ENCODE peak calls at places on chromosome 12, in seven cellular contexts. One of them, this sample, is unnamed.

GRCh38 chr12:98745578-98746391 is 100.7 kb downstream of the APAF1 start:
- DNase-seq in psoas muscle: no peak
- DNase-seq in lung: no peak
- DNase-seq in GM23338: peak; percentile 57
- DNase-seq in RWPE1: no peak
- DNase-seq in RWPE2: no peak
- DNase-seq in breast epithelium: no peak
- DNase-seq in this sample: no peak

GRCh38 chr12:65074932-65075331 is 46.2 kb downstream of the WIF1 start:
- DNase-seq in RWPE2: no peak
- DNase-seq in breast epithelium: no peak
- DNase-seq in RWPE1: peak; percentile 2
- DNase-seq in psoas muscle: no peak
- DNase-seq in lung: no peak
- DNase-seq in GM23338: peak; percentile 47
- DNase-seq in this sample: no peak

GRCh38 chr12:14322403-14322802 is 43.1 kb upstream of the ATF7IP start:
- DNase-seq in RWPE1: no peak
- DNase-seq in lung: no peak
- DNase-seq in psoas muscle: no peak
- DNase-seq in GM23338: no peak
- DNase-seq in RWPE2: no peak
- DNase-seq in breast epithelium: no peak
- DNase-seq in this sample: no peak

GRCh38 chr12:80778005-80778541 is 61.4 kb downstream of the MYF5 start:
- DNase-seq in lung: peak; percentile 52
- DNase-seq in RWPE2: peak; percentile 60
- DNase-seq in GM23338: no peak
- DNase-seq in RWPE1: peak; percentile 82
- DNase-seq in breast epithelium: no peak
- DNase-seq in psoas muscle: no peak
- DNase-seq in this sample: no peak

GRCh38 chr12:98736352-98737326 is 91.5 kb downstream of the APAF1 start:
- DNase-seq in psoas muscle: no peak
- DNase-seq in RWPE2: no peak
- DNase-seq in RWPE1: no peak
- DNase-seq in GM23338: no peak
- DNase-seq in breast epithelium: no peak
- DNase-seq in lung: no peak
- DNase-seq in this sample: no peak

GRCh38 chr12:14827043-14827442 is 13.1 kb upstream of the SMCO3 start:
- DNase-seq in GM23338: no peak
- DNase-seq in breast epithelium: no peak
- DNase-seq in RWPE1: no peak
- DNase-seq in psoas muscle: no peak
- DNase-seq in lung: no peak
- DNase-seq in RWPE2: no peak
- DNase-seq in this sample: no peak

GRCh38 chr12:90909069-90909676 is 45.8 kb downstream of the CCER1 start:
- DNase-seq in lung: no peak
- DNase-seq in psoas muscle: no peak
- DNase-seq in RWPE2: no peak
- DNase-seq in GM23338: peak; percentile 77
- DNase-seq in RWPE1: peak; percentile 47
- DNase-seq in breast epithelium: no peak
- DNase-seq in this sample: no peak

GRCh38 chr12:126338031-126338441 is 1272.8 kb downstream of the AACS start:
- DNase-seq in lung: no peak
- DNase-seq in GM23338: no peak
- DNase-seq in RWPE1: no peak
- DNase-seq in RWPE2: no peak
- DNase-seq in breast epithelium: no peak
- DNase-seq in psoas muscle: no peak
- DNase-seq in this sample: no peak

GRCh38 chr12:93824514-93825500 is 147.6 kb downstream of the CRADD start:
- DNase-seq in RWPE1: no peak
- DNase-seq in breast epithelium: no peak
- DNase-seq in GM23338: peak; percentile 81
- DNase-seq in psoas muscle: no peak
- DNase-seq in lung: no peak
- DNase-seq in RWPE2: no peak
- DNase-seq in this sample: no peak

GRCh38 chr12:116074686-116075085 is 202.8 kb downstream of the MED13L start:
- DNase-seq in GM23338: no peak
- DNase-seq in RWPE2: no peak
- DNase-seq in lung: no peak
- DNase-seq in psoas muscle: no peak
- DNase-seq in breast epithelium: no peak
- DNase-seq in RWPE1: no peak
- DNase-seq in this sample: no peak

GRCh38 chr12:91986084-91986483 is 159.6 kb downstream of the BTG1 start:
- DNase-seq in RWPE2: no peak
- DNase-seq in GM23338: peak; percentile 10
- DNase-seq in lung: no peak
- DNase-seq in breast epithelium: no peak
- DNase-seq in RWPE1: no peak
- DNase-seq in psoas muscle: no peak
- DNase-seq in this sample: no peak

GRCh38 chr12:128259556-128260070 is 7.4 kb upstream of the TMEM132C start:
- DNase-seq in GM23338: peak; percentile 41
- DNase-seq in RWPE1: no peak
- DNase-seq in breast epithelium: no peak
- DNase-seq in lung: no peak
- DNase-seq in RWPE2: no peak
- DNase-seq in psoas muscle: no peak
- DNase-seq in this sample: no peak

GRCh38 chr12:77686760-77687159 is 143.9 kb upstream of the NAV3 start:
- DNase-seq in lung: no peak
- DNase-seq in RWPE1: no peak
- DNase-seq in breast epithelium: no peak
- DNase-seq in GM23338: peak; percentile 20
- DNase-seq in RWPE2: no peak
- DNase-seq in psoas muscle: no peak
- DNase-seq in this sample: no peak

GRCh38 chr12:132560831-132561783 is 49.3 kb downstream of the LRCOL1 start:
- DNase-seq in breast epithelium: no peak
- DNase-seq in RWPE1: peak; percentile 80
- DNase-seq in lung: peak; percentile 53
- DNase-seq in GM23338: peak; percentile 92
- DNase-seq in RWPE2: no peak
- DNase-seq in psoas muscle: peak; percentile 74
- DNase-seq in this sample: peak; percentile 90

GRCh38 chr12:47082963-47083621 is 3.3 kb upstream of the AMIGO2 start:
- DNase-seq in RWPE2: no peak
- DNase-seq in breast epithelium: no peak
- DNase-seq in GM23338: no peak
- DNase-seq in lung: no peak
- DNase-seq in RWPE1: no peak
- DNase-seq in psoas muscle: no peak
- DNase-seq in this sample: no peak

GRCh38 chr12:24075650-24076049 is 126.2 kb upstream of the SOX5 start:
- DNase-seq in RWPE2: no peak
- DNase-seq in GM23338: no peak
- DNase-seq in RWPE1: no peak
- DNase-seq in psoas muscle: no peak
- DNase-seq in breast epithelium: no peak
- DNase-seq in lung: no peak
- DNase-seq in this sample: no peak

GRCh38 chr12:78118036-78118435 is 287.3 kb downstream of the NAV3 start:
- DNase-seq in RWPE1: no peak
- DNase-seq in breast epithelium: no peak
- DNase-seq in psoas muscle: no peak
- DNase-seq in RWPE2: no peak
- DNase-seq in GM23338: peak; percentile 73
- DNase-seq in lung: no peak
- DNase-seq in this sample: no peak

GRCh38 chr12:26127404-26127803 is 2.6 kb upstream of the BHLHE41 start:
- DNase-seq in breast epithelium: no peak
- DNase-seq in psoas muscle: no peak
- DNase-seq in RWPE2: no peak
- DNase-seq in lung: no peak
- DNase-seq in RWPE1: no peak
- DNase-seq in GM23338: no peak
- DNase-seq in this sample: no peak

GRCh38 chr12:26128180-26128579 is 3.3 kb upstream of the BHLHE41 start:
- DNase-seq in lung: no peak
- DNase-seq in psoas muscle: no peak
- DNase-seq in GM23338: no peak
- DNase-seq in RWPE1: no peak
- DNase-seq in breast epithelium: no peak
- DNase-seq in RWPE2: no peak
- DNase-seq in this sample: no peak

GRCh38 chr12:26125451-26126339 is 858 bp upstream of the BHLHE41 start:
- DNase-seq in lung: peak; percentile 78
- DNase-seq in RWPE1: peak; percentile 84
- DNase-seq in GM23338: peak; percentile 82
- DNase-seq in psoas muscle: peak; percentile 94
- DNase-seq in breast epithelium: peak; percentile 79
- DNase-seq in RWPE2: peak; percentile 66
- DNase-seq in this sample: peak; percentile 75

GRCh38 chr12:26124491-26125450 is at the start of gene BHLHE41:
- DNase-seq in lung: peak; percentile 63
- DNase-seq in psoas muscle: peak; percentile 93
- DNase-seq in RWPE1: peak; percentile 18
- DNase-seq in GM23338: peak; percentile 93
- DNase-seq in RWPE2: no peak
- DNase-seq in breast epithelium: peak; percentile 79
- DNase-seq in this sample: no peak

GRCh38 chr12:26126340-26127284 is 1.8 kb upstream of the BHLHE41 start:
- DNase-seq in RWPE2: peak; percentile 57
- DNase-seq in psoas muscle: peak; percentile 94
- DNase-seq in RWPE1: peak; percentile 74
- DNase-seq in lung: peak; percentile 78
- DNase-seq in breast epithelium: peak; percentile 84
- DNase-seq in GM23338: peak; percentile 84
- DNase-seq in this sample: peak; percentile 82
- TF ChIP-seq CTCF in RWPE2: no peak
- TF ChIP-seq CTCF in psoas muscle: peak; percentile 5
- TF ChIP-seq CTCF in RWPE1: no peak
- TF ChIP-seq CTCF in lung: no peak
- TF ChIP-seq CTCF in breast epithelium: no peak
- TF ChIP-seq CTCF in GM23338: no peak
- TF ChIP-seq CTCF in this sample: no peak

DNA sequence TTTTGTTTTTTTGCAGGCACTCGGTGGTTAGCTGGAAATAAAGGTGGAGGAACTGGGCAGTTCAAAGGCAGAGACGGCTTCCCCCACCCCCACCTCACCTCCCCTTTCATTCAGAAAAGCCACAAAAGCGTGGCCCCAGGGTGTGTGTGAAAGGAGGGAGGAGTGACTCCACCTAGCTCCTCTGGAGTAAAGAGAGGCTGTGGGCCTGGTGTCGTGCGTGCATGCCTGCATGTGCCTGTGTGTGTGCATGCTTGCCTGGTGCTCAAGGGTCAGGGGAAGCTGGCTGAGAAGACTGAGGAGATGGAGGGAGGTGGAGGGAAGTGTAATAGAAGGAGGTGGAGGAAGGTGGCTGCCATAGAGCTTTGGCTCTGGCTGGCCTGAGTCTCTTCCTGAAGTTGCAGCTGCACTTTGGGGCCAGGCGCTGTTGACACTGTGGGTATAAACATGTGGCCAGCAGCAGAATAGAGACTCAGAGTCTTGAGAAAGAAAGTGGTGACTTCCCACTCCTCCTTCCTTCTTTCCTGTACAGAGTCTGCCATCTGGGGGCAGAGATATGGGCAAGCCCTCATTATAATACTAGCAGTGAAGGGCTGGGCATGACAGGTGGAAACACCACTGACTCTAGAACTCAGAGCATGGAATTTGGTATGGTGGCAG is 36.9 kb upstream of the SINHCAF start:
- DNase-seq in psoas muscle: no peak
- DNase-seq in RWPE2: no peak
- DNase-seq in GM23338: peak; percentile 66
- DNase-seq in breast epithelium: no peak
- DNase-seq in RWPE1: no peak
- DNase-seq in lung: no peak
- DNase-seq in this sample: no peak
- TF ChIP-seq CTCF in psoas muscle: no peak
- TF ChIP-seq CTCF in RWPE2: peak; percentile 11
- TF ChIP-seq CTCF in GM23338: no peak
- TF ChIP-seq CTCF in breast epithelium: no peak
- TF ChIP-seq CTCF in RWPE1: no peak
- TF ChIP-seq CTCF in lung: no peak
- TF ChIP-seq CTCF in this sample: no peak

GRCh38 chr12:10607885-10608458 is 5.4 kb downstream of the MAGOHB start:
- DNase-seq in RWPE2: no peak
- DNase-seq in GM23338: peak; percentile 59
- DNase-seq in lung: no peak
- DNase-seq in RWPE1: peak; percentile 13
- DNase-seq in psoas muscle: no peak
- DNase-seq in breast epithelium: no peak
- DNase-seq in this sample: no peak
- TF ChIP-seq CTCF in RWPE2: peak; percentile 26
- TF ChIP-seq CTCF in GM23338: peak; percentile 48
- TF ChIP-seq CTCF in lung: no peak
- TF ChIP-seq CTCF in RWPE1: no peak
- TF ChIP-seq CTCF in psoas muscle: peak; percentile 13
- TF ChIP-seq CTCF in breast epithelium: no peak
- TF ChIP-seq CTCF in this sample: peak; percentile 49

GRCh38 chr12:9367828-9368227 is 159.6 kb upstream of the PZP start:
- DNase-seq in GM23338: no peak
- DNase-seq in RWPE2: no peak
- DNase-seq in RWPE1: no peak
- DNase-seq in breast epithelium: no peak
- DNase-seq in lung: no peak
- DNase-seq in psoas muscle: no peak
- DNase-seq in this sample: no peak

GRCh38 chr12:9367201-9367600 is 159.0 kb upstream of the PZP start:
- DNase-seq in GM23338: no peak
- DNase-seq in breast epithelium: no peak
- DNase-seq in lung: no peak
- DNase-seq in psoas muscle: no peak
- DNase-seq in RWPE1: no peak
- DNase-seq in RWPE2: no peak
- DNase-seq in this sample: no peak

DNA sequence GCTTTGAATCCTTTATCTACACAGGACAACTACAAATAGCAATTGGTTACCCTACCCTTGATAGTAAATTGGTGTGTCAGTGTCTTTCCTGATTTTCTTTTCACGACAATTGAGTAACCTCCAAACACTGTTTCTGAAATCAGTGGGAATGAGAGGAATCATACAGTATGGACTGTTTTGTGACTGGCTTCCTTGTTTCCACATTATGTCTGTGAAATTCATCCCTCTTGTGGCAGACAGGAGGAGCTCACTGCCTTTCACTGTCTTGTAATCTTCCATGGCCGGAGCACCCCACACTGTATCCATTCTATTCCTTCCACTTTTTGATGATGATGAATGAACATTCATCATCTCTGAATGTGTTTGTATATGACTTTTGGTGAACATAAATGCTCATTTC is 164.0 kb upstream of the PZP start:
- DNase-seq in breast epithelium: no peak
- DNase-seq in RWPE1: no peak
- DNase-seq in GM23338: peak; percentile 47
- DNase-seq in RWPE2: no peak
- DNase-seq in psoas muscle: no peak
- DNase-seq in lung: no peak
- DNase-seq in this sample: no peak
- TF ChIP-seq CTCF in breast epithelium: no peak
- TF ChIP-seq CTCF in RWPE1: no peak
- TF ChIP-seq CTCF in GM23338: peak; percentile 41
- TF ChIP-seq CTCF in RWPE2: no peak
- TF ChIP-seq CTCF in psoas muscle: peak; percentile 11
- TF ChIP-seq CTCF in lung: no peak
- TF ChIP-seq CTCF in this sample: no peak

GRCh38 chr12:60266381-60266852 is 670.6 kb downstream of the SLC16A7 start:
- DNase-seq in psoas muscle: no peak
- DNase-seq in GM23338: no peak
- DNase-seq in lung: no peak
- DNase-seq in RWPE1: peak; percentile 29
- DNase-seq in RWPE2: no peak
- DNase-seq in breast epithelium: no peak
- DNase-seq in this sample: no peak
- TF ChIP-seq CTCF in psoas muscle: no peak
- TF ChIP-seq CTCF in GM23338: no peak
- TF ChIP-seq CTCF in lung: no peak
- TF ChIP-seq CTCF in RWPE1: no peak
- TF ChIP-seq CTCF in RWPE2: no peak
- TF ChIP-seq CTCF in breast epithelium: no peak
- TF ChIP-seq CTCF in this sample: no peak